ENCODE peak calls at places on chromosomes 3 and 15, in six cellular contexts. T is GM12891, Q is H1, N is HepG2, D is GM12878, Z is K562. S is an unnamed sample.

GRCh38 chr3:130671545-130671944 is 75.1 kb downstream of the PIK3R4 start:
- DNase-seq in D (no peak), Q (no peak), T (no peak), N (no peak), Z (peak), S (no peak)

GRCh38 chr3:103963599-103963998 is 1403.1 kb upstream of the ALCAM start:
- DNase-seq in D (no peak), N (peak), Q (no peak), T (no peak), Z (no peak), S (no peak)

GRCh38 chr3:132448211-132448961 is 31.1 kb downstream of the DNAJC13 start:
- DNase-seq in T (no peak), Z (no peak), N (no peak), Q (no peak), D (peak), S (no peak)

GRCh38 chr3:184682671-184683070 is 29.2 kb downstream of the MAGEF1 start:
- DNase-seq in D (no peak), N (no peak), Z (no peak), Q (no peak), T (no peak), S (no peak)

GRCh38 chr3:18725668-18726407 is 300.7 kb upstream of the SATB1 start:
- DNase-seq in T (no peak), Z (no peak), D (no peak), Q (no peak), N (no peak), S (no peak)

GRCh38 chr15:92683511-92683834 is 27.9 kb upstream of the FAM174B start:
- DNase-seq in D (no peak), Q (peak), N (peak), Z (peak), T (no peak), S (no peak)

GRCh38 chr3:42071720-42072582 is 19.2 kb upstream of the TRAK1 start:
- DNase-seq in T (no peak), Z (no peak), N (peak), Q (no peak), D (no peak), S (no peak)

GRCh38 chr3:111031538-111031937 is 40.1 kb upstream of the NECTIN3 start:
- DNase-seq in Q (no peak), Z (no peak), T (no peak), D (no peak), N (no peak), S (no peak)

GRCh38 chr3:195194559-195195161 is 76.3 kb downstream of the XXYLT1 start:
- DNase-seq in Z (no peak), Q (no peak), N (no peak), T (no peak), D (no peak), S (no peak)

GRCh38 chr3:50271314-50272072 is 2.5 kb downstream of the SEMA3B start:
- DNase-seq in T (no peak), Z (no peak), Q (no peak), D (no peak), N (peak), S (no peak)

GRCh38 chr3:48286308-48286707 is 45.4 kb downstream of the ZNF589 start:
- DNase-seq in T (no peak), Z (no peak), N (no peak), Q (no peak), D (no peak), S (no peak)

GRCh38 chr15:87753539-87753938 is 503.0 kb downstream of the NTRK3 start:
- DNase-seq in Q (no peak), Z (peak), N (no peak), T (no peak), D (no peak), S (no peak)

GRCh38 chr3:163058190-163058854 is 1561.7 kb downstream of the OTOL1 start:
- DNase-seq in T (no peak), Z (no peak), Q (no peak), D (no peak), N (no peak), S (no peak)

DNA sequence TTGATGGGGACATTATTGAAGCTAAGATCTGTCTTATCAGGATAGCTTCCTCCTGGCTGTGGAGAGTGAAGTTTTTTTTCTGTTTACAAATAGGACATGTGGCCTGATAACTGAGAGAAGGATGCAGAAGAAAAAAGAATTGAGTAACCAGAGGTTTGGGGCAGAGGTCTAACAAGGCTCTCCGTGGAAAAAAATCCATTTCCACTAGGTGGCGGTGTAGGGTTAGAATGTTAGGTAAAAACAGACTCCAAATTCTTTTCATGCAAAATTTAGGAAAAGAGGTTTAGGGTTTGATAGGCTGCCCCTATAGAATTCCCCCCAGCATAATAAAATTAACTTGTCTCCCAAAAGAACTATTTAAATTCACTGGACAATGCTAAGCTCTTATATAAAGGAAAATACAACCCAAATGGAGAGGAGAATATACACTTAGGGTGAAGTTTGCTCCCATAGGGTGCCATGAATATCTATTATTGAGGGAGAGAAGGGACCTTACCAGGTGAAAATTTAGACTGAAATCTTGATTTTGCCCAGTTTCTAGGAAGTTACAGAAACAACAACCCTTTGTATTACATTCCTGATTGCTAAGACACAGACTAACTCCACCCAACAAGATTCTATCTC is 1560.4 kb downstream of the OTOL1 start:
- DNase-seq in N (peak), Q (no peak), D (no peak), Z (peak), T (peak), S (no peak)
- TF ChIP-seq TAF1 in N (no peak), Q (no peak), D (no peak), Z (no peak), T (no peak), S (no peak)

GRCh38 chr3:160398820-160399346 is at the start of gene IFT80:
- DNase-seq in T (peak), Z (peak), Q (peak), N (peak), D (peak), S (peak)
- TF ChIP-seq POLR2AphosphoS5 in T (no peak), Z (no peak), Q (peak), N (no peak), D (no peak), S (no peak)

GRCh38 chr3:65231544-65231943 is 543.7 kb upstream of the ADAMTS9 start:
- DNase-seq in N (no peak), Z (no peak), T (no peak), D (no peak), Q (no peak), S (no peak)
- TF ChIP-seq POLR2A in N (no peak), Z (no peak), T (no peak), D (no peak), Q (no peak), S (no peak)

GRCh38 chr3:155420869-155421486 is 127.5 kb upstream of the STRIT1 start:
- DNase-seq in Z (no peak), N (peak), T (no peak), Q (no peak), D (no peak), S (no peak)
- TF ChIP-seq TAF1 in Z (no peak), N (no peak), T (no peak), Q (no peak), D (no peak), S (no peak)

GRCh38 chr3:12729313-12729676 is 29.8 kb downstream of the TMEM40 start:
- DNase-seq in N (no peak), T (no peak), D (no peak), Q (no peak), Z (no peak), S (no peak)
- TF ChIP-seq POLR2AphosphoS5 in N (no peak), T (no peak), D (no peak), Q (no peak), Z (no peak), S (no peak)

DNA sequence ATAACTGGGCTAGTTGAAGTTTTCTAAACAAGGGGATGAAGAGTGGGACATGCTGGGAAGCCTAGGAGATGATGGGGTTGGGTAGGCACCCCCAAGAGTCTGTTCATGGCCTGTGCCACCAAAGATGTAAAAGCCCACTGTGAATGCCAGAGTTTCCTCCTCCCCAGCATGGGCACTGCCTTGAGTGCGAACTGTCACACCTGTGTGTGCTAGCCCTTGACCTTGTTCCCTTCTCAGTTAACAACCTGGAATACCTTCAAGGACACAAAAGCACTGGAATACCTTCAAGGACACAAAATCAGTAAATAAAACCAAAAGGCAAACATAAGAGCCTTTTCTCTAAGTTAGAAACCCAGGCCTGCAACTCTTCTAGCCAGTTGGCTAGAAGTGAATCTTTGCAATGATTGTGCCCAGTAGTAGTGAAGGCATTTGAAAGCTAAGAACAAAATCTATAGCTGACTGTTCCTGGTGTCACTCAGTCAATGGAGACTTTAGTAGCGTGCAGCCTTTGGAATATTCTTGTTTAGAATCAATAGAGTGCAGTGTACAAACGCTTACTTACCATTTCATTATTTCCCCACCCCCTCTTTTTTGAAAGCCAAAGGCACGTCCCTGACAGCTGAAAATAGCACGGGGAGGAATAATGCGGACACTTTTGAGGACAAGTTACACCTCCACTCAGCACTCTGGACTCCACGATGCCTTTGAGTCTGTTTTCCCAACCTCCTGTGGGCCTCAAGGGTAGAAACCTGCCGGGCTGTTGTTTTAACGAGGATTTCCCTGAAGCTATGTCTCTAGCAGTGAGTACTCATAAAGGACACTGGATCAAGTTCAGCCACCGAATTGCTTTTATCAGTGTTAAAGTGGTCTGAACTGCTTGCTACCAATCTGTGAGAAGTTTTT is 24.2 kb downstream of the PSMD6 start:
- DNase-seq in N (no peak), D (no peak), Q (no peak), T (no peak), Z (no peak), S (no peak)
- TF ChIP-seq POLR2A in N (no peak), D (no peak), Q (no peak), T (no peak), Z (no peak), S (no peak)

DNA sequence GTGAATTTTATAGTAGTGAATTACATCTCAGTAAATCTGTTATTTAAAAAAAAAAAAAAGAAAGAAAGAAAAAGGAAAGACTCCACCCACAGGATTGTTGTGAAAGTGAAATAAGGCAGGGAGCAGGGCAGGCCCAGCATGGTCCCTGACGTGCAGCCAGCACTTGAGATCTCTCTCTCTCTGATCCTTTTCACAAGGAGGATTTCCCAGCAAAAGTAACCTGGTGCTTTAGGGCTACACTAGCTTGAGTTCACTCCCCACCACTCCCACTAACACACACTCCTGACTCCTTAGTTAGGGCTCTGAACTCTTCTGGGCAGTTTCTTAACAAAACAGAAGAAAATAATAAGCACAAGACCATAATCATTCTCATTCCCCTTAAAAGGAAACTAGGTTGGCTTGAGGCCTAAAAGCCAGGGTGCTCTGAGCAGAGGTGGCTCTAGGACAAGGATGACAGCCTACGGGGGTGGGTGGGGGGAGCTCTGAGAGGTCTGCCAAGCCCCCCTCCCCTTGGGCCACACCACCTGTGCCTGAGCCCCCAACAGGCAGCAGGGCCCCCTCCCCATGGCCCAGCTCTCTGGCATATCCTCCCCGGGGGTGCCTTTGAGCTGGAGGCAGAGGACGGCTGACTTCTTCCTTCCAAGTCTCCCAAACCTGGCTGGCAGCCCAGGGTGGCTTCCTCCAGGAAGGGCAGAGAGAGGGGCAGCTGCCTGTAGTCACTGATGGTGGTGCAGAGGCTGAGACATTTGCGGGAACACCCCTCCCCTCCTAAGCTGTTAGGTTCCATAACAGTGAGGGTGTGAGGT is 831 bp downstream of the TMEM40 start:
- DNase-seq in Z (no peak), Q (no peak), T (no peak), N (no peak), D (no peak), S (peak)
- TF ChIP-seq TAF1 in Z (no peak), Q (no peak), T (no peak), N (no peak), D (no peak), S (no peak)

S was measured in GM12892.